ENCODE peak calls at places on chromosomes 1 and 21, in ten cellular contexts. R is naive thymus-derived CD4-positive, alpha-beta T cell; H is cardiac fibroblast; Z is HepG2; T is GM23248; U is heart left ventricle; Q is mammary epithelial cell; E is heart right ventricle; A is colonic mucosa; D is MM.1S. S is an unnamed sample.

GRCh38 chr1:60583696-60584095 is 498.7 kb upstream of the NFIA start:
- DNase-seq in A (no peak), D (no peak), Q (no peak), R (no peak), T (peak; percentile 8), Z (no peak), U (no peak), E (no peak), H (no peak), S (no peak)

GRCh38 chr1:178006043-178006442 is 36.2 kb upstream of the SEC16B start:
- DNase-seq in Q (no peak), T (no peak), U (no peak), A (no peak), R (no peak), D (no peak), E (no peak), H (no peak), Z (no peak), S (no peak)

GRCh38 chr1:4048921-4049320 is 148.8 kb upstream of the C1orf174 start:
- DNase-seq in T (no peak), R (no peak), A (no peak), Q (no peak), E (no peak), D (no peak), H (no peak), Z (no peak), U (no peak), S (no peak)

GRCh38 chr1:236812334-236813030 is 17.4 kb downstream of the MTR start:
- DNase-seq in A (no peak), H (no peak), T (no peak), R (no peak), Q (no peak), U (no peak), D (no peak), E (no peak), Z (no peak), S (no peak)

GRCh38 chr21:46498335-46499050 is 39.8 kb downstream of the DIP2A start:
- DNase-seq in A (no peak), U (no peak), R (no peak), Z (no peak), H (peak; percentile 9), D (no peak), E (no peak), T (no peak), Q (peak; percentile 21), S (no peak)

GRCh38 chr1:151238467-151238739 is 16.1 kb upstream of the PSMD4 start:
- DNase-seq in T (peak; percentile 93), Q (peak; percentile 37), R (no peak), U (no peak), E (no peak), D (no peak), H (peak; percentile 74), Z (no peak), A (no peak), S (no peak)

GRCh38 chr21:38780879-38781278 is 24.9 kb upstream of the ETS2 start:
- DNase-seq in H (no peak), T (no peak), D (peak; percentile 88), Z (no peak), A (no peak), E (no peak), U (no peak), Q (no peak), R (no peak), S (no peak)

GRCh38 chr1:33045246-33045645 is 8.6 kb upstream of the AK2 start:
- DNase-seq in D (peak; percentile 18), U (no peak), T (no peak), A (peak; percentile 76), Z (peak; percentile 47), Q (no peak), H (no peak), E (no peak), R (no peak), S (no peak)

GRCh38 chr1:224789311-224789710 is 140.2 kb upstream of the DNAH14 start:
- DNase-seq in H (no peak), D (no peak), R (no peak), A (no peak), Z (no peak), U (no peak), T (no peak), E (no peak), Q (no peak), S (no peak)

GRCh38 chr1:182120411-182121258 is 59.1 kb upstream of the ZNF648 start:
- DNase-seq in D (no peak), A (peak; percentile 67), T (no peak), R (peak; percentile 16), E (peak; percentile 19), U (peak; percentile 27), Q (peak; percentile 66), Z (peak; percentile 91), H (peak; percentile 2), S (peak; percentile 78)

GRCh38 chr21:23853796-23854379 is 1753.4 kb downstream of the MRPL39 start:
- DNase-seq in Q (no peak), A (no peak), E (no peak), Z (no peak), U (no peak), T (peak; percentile 1), R (peak; percentile 56), H (peak; percentile 44), D (peak; percentile 59), S (peak; percentile 50)

DNA sequence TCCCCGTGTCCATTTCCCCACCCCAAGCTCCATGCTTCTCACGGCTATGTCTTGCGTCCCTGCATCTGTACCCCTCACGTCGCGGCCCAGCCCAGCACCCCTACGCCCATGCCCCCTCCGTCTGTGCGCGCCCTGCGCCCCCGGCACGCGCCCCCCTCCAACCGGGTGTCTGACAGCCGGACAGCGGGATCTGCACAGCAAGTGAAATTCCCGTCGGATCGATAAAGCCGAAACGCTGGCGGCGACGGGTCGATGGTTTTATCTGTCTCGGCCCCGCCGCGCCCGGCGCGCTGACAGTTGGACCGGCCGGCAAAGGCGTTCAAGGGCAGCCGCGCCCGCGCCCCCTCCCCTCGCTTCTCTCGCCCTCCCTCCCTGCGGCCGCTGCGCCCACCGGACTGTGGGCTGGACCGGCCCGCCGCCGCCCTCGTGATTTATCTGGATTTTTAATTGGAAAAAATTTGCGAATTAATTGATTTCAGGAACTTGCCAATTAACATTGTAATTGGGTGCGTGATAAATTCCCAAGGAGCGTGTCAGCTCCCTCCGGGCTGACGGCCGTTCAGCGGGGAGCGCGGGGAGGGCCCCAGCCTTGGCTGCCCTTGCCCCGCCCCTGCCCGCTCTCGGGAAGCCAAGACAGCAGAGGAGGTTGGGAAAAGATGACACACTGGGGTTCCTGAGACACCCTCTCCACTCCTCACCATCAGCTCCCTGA is 57.1 kb downstream of the TMEM53 start:
- DNase-seq in Z (no peak), R (no peak), U (no peak), T (peak; percentile 92), Q (peak; percentile 52), D (no peak), A (no peak), H (peak; percentile 18), E (no peak), S (no peak)
- H3K4me3 ChIP-seq in Z (no peak overlapping the region), R (no peak overlapping the region), U (peak overlapping the region; percentile 33), T (peak overlapping the region; percentile 78), Q (peak overlapping the region; percentile 38), D (no peak overlapping the region), A (no peak overlapping the region), H (peak overlapping the region; percentile 41), E (peak overlapping the region; percentile 45), S (no peak overlapping the region)

DNA sequence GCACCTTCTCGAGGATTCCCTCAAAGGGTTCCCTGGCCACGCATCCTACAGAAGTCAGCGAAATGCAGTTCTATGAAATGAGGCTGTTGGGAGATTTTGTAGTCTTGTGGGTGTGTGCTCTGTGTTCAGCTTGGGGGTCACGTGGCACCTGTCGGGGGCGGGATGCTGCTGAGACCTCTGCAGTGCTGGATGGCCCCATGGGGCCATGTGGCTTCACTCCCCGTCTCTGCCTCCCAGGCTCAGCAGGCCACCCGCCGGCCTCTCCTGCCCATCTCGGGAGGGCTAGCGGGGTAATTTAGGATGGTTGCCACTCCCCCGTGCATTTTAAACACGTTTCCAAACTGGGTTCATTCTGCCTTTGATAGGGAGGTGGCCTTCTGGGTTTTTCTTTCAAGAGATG is 277.4 kb upstream of the VAMP3 start:
- DNase-seq in A (no peak), D (no peak), R (no peak), Z (no peak), E (no peak), T (no peak), U (no peak), H (no peak), Q (no peak), S (no peak)
- H3K4me3 ChIP-seq in A (no peak overlapping the region), D (no peak overlapping the region), R (no peak overlapping the region), Z (no peak overlapping the region), E (no peak overlapping the region), T (no peak overlapping the region), U (no peak overlapping the region), H (no peak overlapping the region), Q (no peak overlapping the region), S (no peak overlapping the region)

GRCh38 chr1:65995326-65995725 is 202.6 kb downstream of the PDE4B start:
- DNase-seq in E (no peak), R (no peak), Q (no peak), H (no peak), U (no peak), T (no peak), A (no peak), Z (no peak), D (no peak), S (no peak)
- H3K4me3 ChIP-seq in E (no peak overlapping the region), R (no peak overlapping the region), Q (no peak overlapping the region), H (no peak overlapping the region), U (no peak overlapping the region), T (no peak overlapping the region), A (no peak overlapping the region), Z (no peak overlapping the region), D (no peak overlapping the region), S (no peak overlapping the region)

GRCh38 chr1:30752651-30752908 is 5.0 kb downstream of the LAPTM5 start:
- DNase-seq in T (no peak), Q (no peak), D (no peak), R (no peak), H (no peak), A (no peak), U (no peak), E (no peak), Z (no peak), S (no peak)

GRCh38 chr1:30751830-30752650 is 5.5 kb downstream of the LAPTM5 start:
- DNase-seq in A (no peak), T (no peak), U (no peak), H (no peak), R (no peak), Q (no peak), D (no peak), Z (no peak), E (no peak), S (no peak)

GRCh38 chr1:30755334-30755733 is 2.2 kb downstream of the LAPTM5 start:
- DNase-seq in T (no peak), A (no peak), D (no peak), Q (no peak), Z (no peak), H (no peak), E (no peak), R (no peak), U (no peak), S (no peak)

GRCh38 chr1:30754684-30755171 is 2.8 kb downstream of the LAPTM5 start:
- DNase-seq in D (peak; percentile 62), Q (no peak), H (no peak), R (no peak), Z (no peak), U (no peak), E (no peak), A (no peak), T (peak; percentile 20), S (no peak)

DNA sequence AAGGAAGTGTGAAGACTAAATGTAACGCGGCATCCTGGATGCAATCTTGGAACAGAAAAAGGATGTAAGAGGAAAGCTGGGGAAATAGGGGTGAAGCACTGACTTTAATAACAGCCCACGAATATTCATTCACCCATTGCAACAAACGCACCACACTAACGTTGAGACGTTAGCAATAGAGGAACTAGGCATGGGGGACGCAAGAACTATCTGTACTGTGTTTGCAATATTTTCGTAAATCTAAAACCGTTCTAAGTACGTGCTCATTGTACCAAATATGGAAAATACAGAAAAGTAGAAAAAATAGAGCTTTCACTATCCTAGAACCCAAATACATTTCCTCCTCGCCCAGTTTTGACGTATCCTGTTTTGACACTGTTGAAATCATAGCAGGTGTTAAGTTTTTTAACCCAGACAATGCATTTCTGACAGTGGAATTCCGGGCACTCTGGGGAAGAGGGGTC is 3.9 kb downstream of the LAPTM5 start:
- DNase-seq in H (no peak), D (no peak), R (peak; percentile 73), A (no peak), T (no peak), E (no peak), U (no peak), Q (no peak), Z (no peak), S (no peak)
- H3K4me3 ChIP-seq in H (no peak overlapping the region), D (peak overlapping the region; percentile 77), R (peak overlapping the region; percentile 80), A (no peak overlapping the region), T (no peak overlapping the region), E (no peak overlapping the region), U (no peak overlapping the region), Q (no peak overlapping the region), Z (no peak overlapping the region), S (no peak overlapping the region)